ENCODE peak calls at places on chromosome 10, in four cellular contexts. M, V, W and C are unnamed samples.

GRCh38 chr10:110074986-110075664 is 67.3 kb downstream of the ADD3 start:
- DNase-seq in M (no peak), V (no peak), W (no peak), C (no peak)

GRCh38 chr10:61589547-61590243 is 73.0 kb upstream of the CABCOCO1 start:
- DNase-seq in M (no peak), V (no peak), W (no peak), C (no peak)

GRCh38 chr10:107924458-107924857 is 760.0 kb upstream of the SORCS1 start:
- DNase-seq in M (no peak), V (no peak), W (no peak), C (no peak)

GRCh38 chr10:11026761-11027160 is 9.1 kb downstream of the CELF2 start:
- DNase-seq in M (no peak), V (no peak), W (no peak), C (no peak)

GRCh38 chr10:127296696-127297095 is 100.3 kb upstream of the INSYN2A start:
- DNase-seq in M (no peak), V (no peak), W (no peak), C (no peak)

GRCh38 chr10:129955591-129956284 is 8.3 kb downstream of the EBF3 start:
- DNase-seq in M (no peak), V (no peak), W (no peak), C (no peak)

GRCh38 chr10:6579193-6579903 is 728 bp downstream of the PRKCQ start:
- DNase-seq in M (no peak), V (no peak), W (no peak), C (no peak)

GRCh38 chr10:129031233-129032150 is 435.5 kb upstream of the MGMT start:
- DNase-seq in M (peak; percentile 50), V (peak; percentile 66), W (peak; percentile 58), C (peak; percentile 70)